ENCODE peak calls at places on chromosomes 12 and 14, in five cellular contexts. One of them, this sample, is unnamed.

GRCh38 chr12:108645686-108646596 is 12.2 kb upstream of the SELPLG start:
- DNase-seq in WERI-Rb-1: no peak
- DNase-seq in neural progenitor cell: no peak
- DNase-seq in pancreas: no peak
- DNase-seq in suprapubic skin: peak
- DNase-seq in this sample: no peak

GRCh38 chr12:108526482-108527234 is 11.6 kb downstream of the FICD start:
- DNase-seq in WERI-Rb-1: no peak
- DNase-seq in pancreas: no peak
- DNase-seq in suprapubic skin: no peak
- DNase-seq in neural progenitor cell: peak
- DNase-seq in this sample: no peak

GRCh38 chr12:7935773-7936581 is at the start of gene SLC2A3:
- DNase-seq in neural progenitor cell: peak
- DNase-seq in suprapubic skin: no peak
- DNase-seq in WERI-Rb-1: peak
- DNase-seq in pancreas: peak
- DNase-seq in this sample: peak

GRCh38 chr14:102901633-102902032 is 20.8 kb upstream of the AMN start:
- DNase-seq in suprapubic skin: no peak
- DNase-seq in WERI-Rb-1: no peak
- DNase-seq in pancreas: no peak
- DNase-seq in neural progenitor cell: no peak
- DNase-seq in this sample: no peak

GRCh38 chr12:102781117-102781516 is 135.9 kb downstream of the PAH start:
- DNase-seq in neural progenitor cell: no peak
- DNase-seq in pancreas: no peak
- DNase-seq in WERI-Rb-1: no peak
- DNase-seq in suprapubic skin: no peak
- DNase-seq in this sample: no peak

GRCh38 chr14:26596722-26597030 is 1.2 kb downstream of the NOVA1 start:
- DNase-seq in neural progenitor cell: no peak
- DNase-seq in suprapubic skin: no peak
- DNase-seq in WERI-Rb-1: no peak
- DNase-seq in pancreas: no peak
- DNase-seq in this sample: peak

GRCh38 chr12:71846322-71846940 is 6.9 kb downstream of the TBC1D15 start:
- DNase-seq in WERI-Rb-1: no peak
- DNase-seq in neural progenitor cell: no peak
- DNase-seq in pancreas: no peak
- DNase-seq in suprapubic skin: no peak
- DNase-seq in this sample: no peak

GRCh38 chr12:62886796-62887195 is 48.2 kb downstream of the PPM1H start:
- DNase-seq in pancreas: no peak
- DNase-seq in neural progenitor cell: no peak
- DNase-seq in WERI-Rb-1: no peak
- DNase-seq in suprapubic skin: no peak
- DNase-seq in this sample: no peak

GRCh38 chr14:52052289-52052943 is 16.4 kb downstream of the NID2 start:
- DNase-seq in pancreas: no peak
- DNase-seq in WERI-Rb-1: no peak
- DNase-seq in suprapubic skin: no peak
- DNase-seq in neural progenitor cell: no peak
- DNase-seq in this sample: no peak

GRCh38 chr14:57747036-57747435 is 118.9 kb downstream of the SLC35F4 start:
- DNase-seq in suprapubic skin: no peak
- DNase-seq in neural progenitor cell: no peak
- DNase-seq in WERI-Rb-1: no peak
- DNase-seq in pancreas: peak
- DNase-seq in this sample: no peak

GRCh38 chr12:89693639-89694202 is 14.9 kb downstream of the ATP2B1 start:
- DNase-seq in neural progenitor cell: no peak
- DNase-seq in suprapubic skin: no peak
- DNase-seq in WERI-Rb-1: no peak
- DNase-seq in pancreas: no peak
- DNase-seq in this sample: no peak

GRCh38 chr14:101761881-101762529 is 496 bp downstream of the PPP2R5C start:
- DNase-seq in suprapubic skin: no peak
- DNase-seq in pancreas: peak
- DNase-seq in neural progenitor cell: peak
- DNase-seq in WERI-Rb-1: peak
- DNase-seq in this sample: peak

GRCh38 chr12:24595652-24596235 is 353.2 kb downstream of the BCAT1 start:
- DNase-seq in neural progenitor cell: no peak
- DNase-seq in WERI-Rb-1: no peak
- DNase-seq in suprapubic skin: no peak
- DNase-seq in pancreas: no peak
- DNase-seq in this sample: no peak

GRCh38 chr12:19131020-19131431 is 1.5 kb downstream of the PLEKHA5 start:
- DNase-seq in neural progenitor cell: peak
- DNase-seq in suprapubic skin: no peak
- DNase-seq in pancreas: peak
- DNase-seq in WERI-Rb-1: peak
- DNase-seq in this sample: no peak

GRCh38 chr12:83866477-83866876 is 1046.1 kb downstream of the SLC6A15 start:
- DNase-seq in WERI-Rb-1: no peak
- DNase-seq in neural progenitor cell: no peak
- DNase-seq in pancreas: no peak
- DNase-seq in suprapubic skin: no peak
- DNase-seq in this sample: no peak

GRCh38 chr14:92244805-92245204 is 78.2 kb upstream of the SLC24A4 start:
- DNase-seq in suprapubic skin: no peak
- DNase-seq in pancreas: no peak
- DNase-seq in neural progenitor cell: no peak
- DNase-seq in WERI-Rb-1: no peak
- DNase-seq in this sample: no peak

GRCh38 chr14:59254911-59255545 is 66.6 kb downstream of the DAAM1 start:
- DNase-seq in pancreas: no peak
- DNase-seq in WERI-Rb-1: no peak
- DNase-seq in suprapubic skin: no peak
- DNase-seq in neural progenitor cell: no peak
- DNase-seq in this sample: peak

GRCh38 chr14:100827140-100827517 is 1.2 kb downstream of the MEG3 start:
- DNase-seq in pancreas: no peak
- DNase-seq in WERI-Rb-1: peak
- DNase-seq in neural progenitor cell: no peak
- DNase-seq in suprapubic skin: no peak
- DNase-seq in this sample: no peak

GRCh38 chr14:23443881-23444280 is 8.4 kb upstream of the MYH7 start:
- DNase-seq in pancreas: no peak
- DNase-seq in suprapubic skin: no peak
- DNase-seq in neural progenitor cell: no peak
- DNase-seq in WERI-Rb-1: no peak
- DNase-seq in this sample: no peak

DNA sequence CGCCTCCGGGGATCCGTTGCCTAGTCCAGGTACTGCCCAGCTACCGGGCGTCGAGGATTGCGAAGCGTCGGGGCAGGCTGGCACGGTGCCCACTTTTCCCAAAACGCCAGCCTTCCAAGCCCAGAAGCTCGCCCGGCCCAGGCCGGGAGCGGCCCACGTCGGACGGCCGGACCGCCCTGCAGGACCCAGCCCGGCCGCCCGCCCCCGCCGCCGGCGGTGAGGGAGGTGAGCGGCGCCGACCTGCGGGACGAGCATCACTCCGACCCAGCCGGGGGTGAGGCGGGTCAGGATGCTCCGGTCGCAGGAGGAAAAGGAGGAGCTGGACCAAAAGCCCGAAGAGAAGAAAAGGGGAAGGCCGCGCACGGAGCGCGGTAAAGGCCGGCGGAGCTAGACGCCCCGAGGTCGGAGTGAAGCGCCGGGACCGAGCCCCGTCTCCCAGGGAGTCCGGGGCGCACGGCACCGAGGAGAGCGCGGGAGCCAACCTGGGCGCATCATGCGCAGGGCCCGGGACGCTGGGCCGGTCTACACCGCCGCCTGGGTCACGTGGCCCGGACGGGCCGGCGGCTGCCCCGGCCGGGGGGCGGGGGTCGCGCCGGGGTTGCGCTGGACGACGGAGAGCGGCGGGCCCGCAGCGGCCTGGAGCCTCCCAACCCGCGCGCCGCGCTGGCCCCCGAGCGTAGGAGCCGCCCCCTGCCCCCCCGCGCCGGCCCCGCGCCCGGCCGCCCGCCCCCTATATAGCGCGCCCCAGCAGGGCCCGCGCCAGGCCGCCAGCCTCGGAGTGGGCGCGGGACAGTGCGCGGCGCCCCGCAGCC is at the start of gene AQP5:
- DNase-seq in WERI-Rb-1: no peak
- DNase-seq in suprapubic skin: no peak
- DNase-seq in pancreas: no peak
- DNase-seq in neural progenitor cell: peak
- DNase-seq in this sample: no peak
- H3K4me3 ChIP-seq in WERI-Rb-1: no peak
- H3K4me3 ChIP-seq in suprapubic skin: peak
- H3K4me3 ChIP-seq in pancreas: no peak
- H3K4me3 ChIP-seq in neural progenitor cell: peak
- H3K4me3 ChIP-seq in this sample: no peak

GRCh38 chr12:114666746-114667668 is 17.0 kb downstream of the TBX3 start:
- DNase-seq in pancreas: no peak
- DNase-seq in WERI-Rb-1: no peak
- DNase-seq in neural progenitor cell: peak
- DNase-seq in suprapubic skin: no peak
- DNase-seq in this sample: peak
- H3K4me3 ChIP-seq in pancreas: no peak
- H3K4me3 ChIP-seq in WERI-Rb-1: no peak
- H3K4me3 ChIP-seq in neural progenitor cell: peak
- H3K4me3 ChIP-seq in suprapubic skin: no peak
- H3K4me3 ChIP-seq in this sample: peak

GRCh38 chr12:100163416-100164152 is 20.9 kb upstream of the BLTP3B start:
- DNase-seq in suprapubic skin: peak
- DNase-seq in pancreas: peak
- DNase-seq in neural progenitor cell: peak
- DNase-seq in WERI-Rb-1: no peak
- DNase-seq in this sample: peak
- H3K4me3 ChIP-seq in suprapubic skin: peak
- H3K4me3 ChIP-seq in pancreas: no peak
- H3K4me3 ChIP-seq in neural progenitor cell: peak
- H3K4me3 ChIP-seq in WERI-Rb-1: no peak
- H3K4me3 ChIP-seq in this sample: peak

GRCh38 chr14:79051009-79051710 is 881.0 kb downstream of the NRXN3 start:
- DNase-seq in neural progenitor cell: no peak
- DNase-seq in pancreas: no peak
- DNase-seq in suprapubic skin: no peak
- DNase-seq in WERI-Rb-1: no peak
- DNase-seq in this sample: no peak
- H3K4me3 ChIP-seq in neural progenitor cell: no peak
- H3K4me3 ChIP-seq in pancreas: no peak
- H3K4me3 ChIP-seq in suprapubic skin: no peak
- H3K4me3 ChIP-seq in WERI-Rb-1: no peak
- H3K4me3 ChIP-seq in this sample: no peak

GRCh38 chr14:38257500-38257899 is 1.6 kb upstream of the CLEC14A start:
- DNase-seq in suprapubic skin: no peak
- DNase-seq in pancreas: no peak
- DNase-seq in WERI-Rb-1: no peak
- DNase-seq in neural progenitor cell: no peak
- DNase-seq in this sample: no peak

GRCh38 chr14:38254565-38255407 is 1.1 kb downstream of the CLEC14A start:
- DNase-seq in neural progenitor cell: peak
- DNase-seq in pancreas: no peak
- DNase-seq in WERI-Rb-1: no peak
- DNase-seq in suprapubic skin: no peak
- DNase-seq in this sample: no peak

GRCh38 chr14:38255408-38255672 is 553 bp downstream of the CLEC14A start:
- DNase-seq in pancreas: no peak
- DNase-seq in neural progenitor cell: no peak
- DNase-seq in WERI-Rb-1: no peak
- DNase-seq in suprapubic skin: peak
- DNase-seq in this sample: no peak

GRCh38 chr14:38255673-38256357 is at the start of gene CLEC14A:
- DNase-seq in pancreas: no peak
- DNase-seq in neural progenitor cell: peak
- DNase-seq in WERI-Rb-1: no peak
- DNase-seq in suprapubic skin: peak
- DNase-seq in this sample: no peak

DNA sequence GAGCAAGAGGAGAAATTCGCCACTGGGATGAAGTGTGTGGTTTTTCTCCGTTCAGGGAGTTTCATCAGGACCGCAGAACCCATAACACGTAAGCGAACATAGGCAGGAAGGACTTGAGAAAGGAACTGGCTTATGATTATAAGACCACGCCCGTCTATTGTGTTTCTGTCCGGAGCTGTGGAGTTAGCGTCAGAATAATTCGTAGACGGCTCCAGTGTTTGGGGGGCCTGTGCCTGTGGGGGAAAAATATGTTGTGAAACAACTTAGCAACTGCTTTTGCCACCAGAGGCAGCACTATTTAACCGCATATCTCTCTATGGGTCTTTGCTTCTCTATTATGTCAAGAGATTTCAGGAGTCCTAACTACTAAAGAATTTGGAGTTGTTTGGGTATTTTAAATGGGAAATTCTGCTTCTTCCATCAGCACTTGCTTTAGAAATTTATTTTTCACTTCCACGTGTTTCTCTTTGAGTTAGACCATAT is 506 bp upstream of the CLEC14A start:
- DNase-seq in WERI-Rb-1: no peak
- DNase-seq in suprapubic skin: no peak
- DNase-seq in pancreas: no peak
- DNase-seq in neural progenitor cell: peak
- DNase-seq in this sample: no peak
- H3K4me3 ChIP-seq in WERI-Rb-1: no peak
- H3K4me3 ChIP-seq in suprapubic skin: peak
- H3K4me3 ChIP-seq in pancreas: no peak
- H3K4me3 ChIP-seq in neural progenitor cell: peak
- H3K4me3 ChIP-seq in this sample: no peak

GRCh38 chr14:50530358-50530757 is 2.0 kb downstream of the MAP4K5 start:
- DNase-seq in pancreas: no peak
- DNase-seq in WERI-Rb-1: no peak
- DNase-seq in suprapubic skin: no peak
- DNase-seq in neural progenitor cell: no peak
- DNase-seq in this sample: no peak
- H3K4me3 ChIP-seq in pancreas: no peak
- H3K4me3 ChIP-seq in WERI-Rb-1: no peak
- H3K4me3 ChIP-seq in suprapubic skin: peak
- H3K4me3 ChIP-seq in neural progenitor cell: peak
- H3K4me3 ChIP-seq in this sample: peak

GRCh38 chr14:53952533-53952932 is 4.1 kb downstream of the BMP4 start:
- DNase-seq in pancreas: no peak
- DNase-seq in WERI-Rb-1: no peak
- DNase-seq in neural progenitor cell: peak
- DNase-seq in suprapubic skin: no peak
- DNase-seq in this sample: no peak
- H3K4me3 ChIP-seq in pancreas: peak
- H3K4me3 ChIP-seq in WERI-Rb-1: no peak
- H3K4me3 ChIP-seq in neural progenitor cell: peak
- H3K4me3 ChIP-seq in suprapubic skin: peak
- H3K4me3 ChIP-seq in this sample: peak